ENCODE peak calls at places on chromosomes 3 and 15, in six cellular contexts. J is D341Med, B is AG08396, O is transverse colon, W is iPS-NIHi11, E is neural crest cell. P is an unnamed sample.
A peak's percentile ranks its signal among the peaks of the same experiment; 100 is the strongest.

GRCh38 chr15:47742742-47743141 is 25.4 kb downstream of the SEMA6D start:
- DNase-seq in J (no peak), B (no peak), O (no peak), W (no peak), E (no peak), P (no peak)

GRCh38 chr15:79170256-79170664 is 79.7 kb upstream of the RASGRF1 start:
- DNase-seq in J (no peak), B (peak; percentile 28), O (no peak), W (no peak), E (no peak), P (no peak)

GRCh38 chr15:60372756-60373155 is 25.0 kb downstream of the ANXA2 start:
- DNase-seq in J (no peak), B (no peak), O (no peak), W (no peak), E (no peak), P (no peak)

GRCh38 chr3:55476515-55476914 is 10.6 kb downstream of the WNT5A start:
- DNase-seq in J (no peak), B (peak; percentile 90), O (no peak), W (no peak), E (no peak), P (no peak)

GRCh38 chr3:126512026-126512425 is 5.5 kb downstream of the UROC1 start:
- DNase-seq in J (no peak), B (no peak), O (no peak), W (no peak), E (no peak), P (no peak)

GRCh38 chr15:58554758-58555157 is 123.0 kb downstream of the LIPC start:
- DNase-seq in J (no peak), B (no peak), O (no peak), W (no peak), E (no peak), P (no peak)

GRCh38 chr3:197711973-197712707 is 24.6 kb downstream of the RUBCN start:
- DNase-seq in J (no peak), B (peak; percentile 82), O (peak; percentile 87), W (peak; percentile 71), E (peak; percentile 43), P (peak; percentile 23)

GRCh38 chr3:100966049-100966471 is 27.2 kb downstream of the ABI3BP start:
- DNase-seq in J (no peak), B (no peak), O (no peak), W (no peak), E (no peak), P (no peak)

GRCh38 chr15:73368301-73369072 is at the start of gene HCN4:
- DNase-seq in J (peak; percentile 74), B (peak; percentile 43), O (no peak), W (peak; percentile 95), E (peak; percentile 42), P (peak; percentile 40)

GRCh38 chr3:184486614-184487013 is 75.0 kb upstream of the EPHB3 start:
- DNase-seq in J (no peak), B (no peak), O (no peak), W (no peak), E (no peak), P (no peak)